ENCODE peak calls at places on chromosomes 3 and 15, in seven cellular contexts. J, K, S, E, D, X and Q are unnamed samples.

GRCh38 chr3:23966308-23966707 is 21.2 kb downstream of the NR1D2 start:
- DNase-seq in J (no peak), K (no peak), S (no peak), E (no peak), D (no peak), X (peak; percentile 47), Q (no peak)

GRCh38 chr3:36677331-36678007 is 86.9 kb downstream of the DCLK3 start:
- DNase-seq in J (no peak), K (peak; percentile 16), S (no peak), E (no peak), D (no peak), X (peak; percentile 90), Q (no peak)

GRCh38 chr3:93934366-93935046 is 39.2 kb downstream of the PROS1 start:
- DNase-seq in J (no peak), K (no peak), S (no peak), E (no peak), D (no peak), X (no peak), Q (no peak)

GRCh38 chr3:57555316-57555715 is 758 bp upstream of the PDE12 start:
- DNase-seq in J (no peak), K (peak; percentile 4), S (no peak), E (no peak), D (no peak), X (no peak), Q (no peak)

GRCh38 chr3:194640829-194641228 is 7.6 kb upstream of the TMEM44 start:
- DNase-seq in J (no peak), K (no peak), S (peak; percentile 55), E (peak; percentile 31), D (peak; percentile 56), X (peak; percentile 9), Q (no peak)

GRCh38 chr3:11919390-11919789 is 72.7 kb upstream of the TAMM41 start:
- DNase-seq in J (no peak), K (no peak), S (no peak), E (no peak), D (no peak), X (no peak), Q (no peak)

GRCh38 chr3:47344971-47345370 is 35.9 kb upstream of the PTPN23 start:
- DNase-seq in J (no peak), K (no peak), S (no peak), E (no peak), D (no peak), X (no peak), Q (no peak)

GRCh38 chr3:46409735-46410489 is 2.9 kb downstream of the CCRL2 start:
- DNase-seq in J (no peak), K (no peak), S (no peak), E (no peak), D (no peak), X (no peak), Q (no peak)

GRCh38 chr3:33798113-33798417 is 365 bp upstream of the PDCD6IP start:
- DNase-seq in J (no peak), K (no peak), S (no peak), E (no peak), D (no peak), X (no peak), Q (no peak)

GRCh38 chr3:141056716-141057115 is 5.6 kb downstream of the SPSB4 start:
- DNase-seq in J (no peak), K (no peak), S (no peak), E (no peak), D (no peak), X (no peak), Q (no peak)

GRCh38 chr15:68560501-68561113 is 18.2 kb upstream of the CORO2B start:
- DNase-seq in J (no peak), K (no peak), S (no peak), E (no peak), D (no peak), X (no peak), Q (peak; percentile 14)

GRCh38 chr3:176106380-176106779 is 1090.9 kb downstream of the TBL1XR1 start:
- DNase-seq in J (no peak), K (no peak), S (no peak), E (no peak), D (no peak), X (peak; percentile 8), Q (no peak)

GRCh38 chr15:40582726-40583246 is 11.3 kb upstream of the KNL1 start:
- DNase-seq in J (no peak), K (peak; percentile 43), S (no peak), E (no peak), D (no peak), X (no peak), Q (no peak)

GRCh38 chr15:74135041-74135565 is 4.7 kb downstream of the ISLR2 start:
- DNase-seq in J (no peak), K (no peak), S (no peak), E (no peak), D (no peak), X (no peak), Q (no peak)

GRCh38 chr3:173599673-173600072 is 202.1 kb downstream of the NLGN1 start:
- DNase-seq in J (no peak), K (no peak), S (no peak), E (no peak), D (no peak), X (peak; percentile 17), Q (no peak)

DNA sequence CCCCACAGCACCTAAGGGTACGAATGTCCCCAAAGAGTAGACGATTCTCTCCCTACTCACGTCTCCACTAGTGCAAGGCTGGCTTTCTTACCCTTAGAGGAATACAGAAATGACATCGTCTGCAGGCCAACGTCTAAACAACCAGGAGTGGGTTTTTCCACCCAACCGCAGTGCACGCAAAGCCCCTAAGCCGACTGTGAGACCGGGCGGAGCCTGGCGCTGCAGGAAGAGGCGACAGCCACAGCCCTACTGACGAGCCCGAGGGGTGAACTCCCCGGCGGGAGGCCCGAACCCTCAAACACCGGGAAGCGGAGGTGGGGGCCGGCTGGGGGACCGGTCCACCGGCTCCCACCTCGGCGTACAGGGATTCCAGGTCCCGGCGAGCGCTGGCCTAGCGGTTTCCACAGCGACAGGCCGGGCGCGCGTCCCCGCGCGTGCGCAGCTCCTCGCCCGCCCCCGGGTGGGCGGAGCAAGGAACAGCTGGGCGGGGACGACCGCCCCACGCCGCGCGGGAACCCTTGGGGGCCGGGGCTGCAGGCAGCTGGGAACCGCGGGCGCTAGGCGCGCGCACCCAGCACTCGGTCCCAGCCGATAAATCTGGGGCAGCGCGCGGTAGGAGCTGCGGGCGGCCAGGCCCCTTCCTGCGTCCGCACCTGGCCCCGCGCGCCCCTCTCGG is at the start of the genes CEP19 and PIGX:
- DNase-seq in J (peak; percentile 97), K (peak; percentile 74), S (peak; percentile 82), E (peak; percentile 78), D (peak; percentile 92), X (peak; percentile 81), Q (peak; percentile 88)
- TF ChIP-seq CTCF in J (peak; percentile 32), K (no peak), S (no peak), E (no peak), D (no peak), X (no peak), Q (no peak)

GRCh38 chr15:84981054-84981710 is 474 bp upstream of the PDE8A start:
- DNase-seq in J (peak; percentile 100), K (peak; percentile 99), S (peak; percentile 98), E (peak; percentile 92), D (peak; percentile 95), X (peak; percentile 96), Q (peak; percentile 96)
- TF ChIP-seq CTCF in J (peak; percentile 65), K (peak; percentile 11), S (no peak), E (peak; percentile 53), D (no peak), X (peak; percentile 14), Q (no peak)

DNA sequence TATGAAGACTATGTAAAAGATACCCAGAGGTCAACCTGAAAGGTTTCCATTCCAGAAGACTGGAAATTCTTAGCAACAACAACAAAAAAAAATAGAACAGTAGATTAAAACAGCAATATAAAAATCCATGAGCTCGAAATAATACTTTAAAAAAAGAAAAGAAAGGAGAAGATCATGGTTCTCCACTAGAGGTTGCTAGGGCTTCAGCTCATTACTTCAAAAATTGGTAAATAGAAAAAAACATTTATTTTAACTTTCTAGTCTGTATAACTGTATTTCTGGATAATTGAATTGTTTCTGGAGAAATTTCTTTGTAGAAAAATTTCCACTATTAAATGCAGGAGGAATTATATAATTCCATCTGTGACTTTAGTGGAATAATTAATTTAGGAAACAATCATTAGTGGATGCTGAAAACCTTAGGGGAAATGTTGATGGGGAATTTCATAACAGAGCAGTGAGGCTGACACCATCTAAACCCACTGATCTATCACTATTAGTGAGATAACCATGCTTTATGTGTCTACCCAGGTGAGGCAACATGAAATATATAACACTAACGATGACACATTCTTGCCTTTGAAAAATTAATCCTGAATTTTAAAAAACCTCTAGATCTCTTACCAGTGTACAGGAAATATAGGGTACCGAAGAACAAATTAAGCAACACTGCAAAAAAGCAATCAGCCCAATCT is 62.5 kb upstream of the SNRK start:
- DNase-seq in J (no peak), K (no peak), S (no peak), E (no peak), D (no peak), X (peak; percentile 27), Q (no peak)
- TF ChIP-seq CTCF in J (no peak), K (no peak), S (no peak), E (no peak), D (peak; percentile 78), X (peak; percentile 64), Q (peak; percentile 69)

DNA sequence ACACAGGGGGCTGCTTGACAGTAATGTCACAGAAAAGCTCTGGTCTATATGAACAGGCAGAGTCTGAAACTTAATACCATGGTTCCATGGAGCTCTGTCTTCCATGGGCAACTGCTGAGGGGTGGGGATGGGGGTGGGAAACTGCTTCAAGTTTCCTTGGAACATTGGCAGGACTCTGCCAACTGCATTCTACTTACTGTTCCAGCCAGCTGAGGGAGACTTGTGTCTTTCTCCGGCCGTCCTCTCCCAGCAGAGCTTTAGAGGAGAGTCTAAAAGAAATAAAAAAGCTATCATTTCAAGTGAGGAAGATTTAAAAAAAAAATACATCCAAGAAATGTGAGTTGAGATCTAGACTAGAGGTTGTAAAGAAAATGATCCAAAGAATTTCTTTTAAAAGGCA is 348.8 kb downstream of the ZIC1 start:
- DNase-seq in J (no peak), K (no peak), S (no peak), E (no peak), D (no peak), X (no peak), Q (no peak)
- TF ChIP-seq CTCF in J (no peak), K (no peak), S (no peak), E (no peak), D (no peak), X (no peak), Q (no peak)

GRCh38 chr3:150779402-150779858 is 16.5 kb upstream of the SIAH2 start:
- DNase-seq in J (peak; percentile 61), K (no peak), S (peak; percentile 35), E (no peak), D (no peak), X (no peak), Q (no peak)
- TF ChIP-seq CTCF in J (no peak), K (no peak), S (peak; percentile 32), E (no peak), D (no peak), X (no peak), Q (no peak)